ENCODE peak calls at places on chromosomes 5 and 9, in nine cellular contexts. One of them, this sample, is unnamed.

GRCh38 chr5:1184481-1184880 is 16.9 kb upstream of the SLC6A19 start:
- DNase-seq in hepatocyte: no peak
- DNase-seq in A549: no peak
- DNase-seq in Karpas-422: no peak
- DNase-seq in IMR-90: no peak
- DNase-seq in H9: no peak
- DNase-seq in endothelial cell of umbilical vein: no peak
- DNase-seq in GM12878: no peak
- DNase-seq in H1: no peak
- DNase-seq in this sample: no peak

GRCh38 chr5:128234928-128235641 is 151.5 kb downstream of the SLC12A2 start:
- DNase-seq in hepatocyte: no peak
- DNase-seq in A549: no peak
- DNase-seq in Karpas-422: no peak
- DNase-seq in IMR-90: no peak
- DNase-seq in H9: no peak
- DNase-seq in endothelial cell of umbilical vein: no peak
- DNase-seq in GM12878: no peak
- DNase-seq in H1: no peak
- DNase-seq in this sample: no peak

GRCh38 chr9:16278420-16278999 is 592.0 kb downstream of the BNC2 start:
- DNase-seq in hepatocyte: no peak
- DNase-seq in A549: no peak
- DNase-seq in Karpas-422: no peak
- DNase-seq in IMR-90: no peak
- DNase-seq in H9: peak; percentile 14
- DNase-seq in endothelial cell of umbilical vein: no peak
- DNase-seq in GM12878: no peak
- DNase-seq in H1: no peak
- DNase-seq in this sample: no peak

GRCh38 chr9:78745996-78746395 is 449.1 kb downstream of the PSAT1 start:
- DNase-seq in hepatocyte: no peak
- DNase-seq in A549: no peak
- DNase-seq in Karpas-422: no peak
- DNase-seq in IMR-90: peak; percentile 51
- DNase-seq in H9: no peak
- DNase-seq in endothelial cell of umbilical vein: no peak
- DNase-seq in GM12878: no peak
- DNase-seq in H1: no peak
- DNase-seq in this sample: no peak

GRCh38 chr5:137487600-137487999 is 11.5 kb downstream of the SPOCK1 start:
- DNase-seq in hepatocyte: no peak
- DNase-seq in A549: no peak
- DNase-seq in Karpas-422: no peak
- DNase-seq in IMR-90: peak; percentile 60
- DNase-seq in H9: no peak
- DNase-seq in endothelial cell of umbilical vein: peak; percentile 87
- DNase-seq in GM12878: no peak
- DNase-seq in H1: no peak
- DNase-seq in this sample: no peak

GRCh38 chr9:83473488-83473971 is 64.7 kb downstream of the FRMD3 start:
- DNase-seq in hepatocyte: peak; percentile 33
- DNase-seq in A549: no peak
- DNase-seq in Karpas-422: no peak
- DNase-seq in IMR-90: no peak
- DNase-seq in H9: no peak
- DNase-seq in endothelial cell of umbilical vein: no peak
- DNase-seq in GM12878: peak; percentile 28
- DNase-seq in H1: no peak
- DNase-seq in this sample: no peak

GRCh38 chr5:14851067-14851422 is 20.5 kb downstream of the ANKH start:
- DNase-seq in hepatocyte: peak; percentile 48
- DNase-seq in A549: no peak
- DNase-seq in Karpas-422: no peak
- DNase-seq in IMR-90: no peak
- DNase-seq in H9: no peak
- DNase-seq in endothelial cell of umbilical vein: no peak
- DNase-seq in GM12878: no peak
- DNase-seq in H1: no peak
- DNase-seq in this sample: peak; percentile 44

GRCh38 chr5:120464627-120465280 is 654 bp downstream of the PRR16 start:
- DNase-seq in hepatocyte: peak; percentile 52
- DNase-seq in A549: no peak
- DNase-seq in Karpas-422: no peak
- DNase-seq in IMR-90: peak; percentile 64
- DNase-seq in H9: peak; percentile 60
- DNase-seq in endothelial cell of umbilical vein: peak; percentile 25
- DNase-seq in GM12878: no peak
- DNase-seq in H1: no peak
- DNase-seq in this sample: peak; percentile 41

GRCh38 chr9:113992276-113992951 is 85.7 kb downstream of the AMBP start:
- DNase-seq in hepatocyte: no peak
- DNase-seq in A549: no peak
- DNase-seq in Karpas-422: no peak
- DNase-seq in IMR-90: no peak
- DNase-seq in H9: no peak
- DNase-seq in endothelial cell of umbilical vein: peak; percentile 33
- DNase-seq in GM12878: no peak
- DNase-seq in H1: no peak
- DNase-seq in this sample: no peak

GRCh38 chr5:112779531-112779930 is 41.8 kb downstream of the APC start:
- DNase-seq in hepatocyte: no peak
- DNase-seq in A549: no peak
- DNase-seq in Karpas-422: no peak
- DNase-seq in IMR-90: peak; percentile 84
- DNase-seq in H9: no peak
- DNase-seq in endothelial cell of umbilical vein: no peak
- DNase-seq in GM12878: no peak
- DNase-seq in H1: no peak
- DNase-seq in this sample: no peak

GRCh38 chr9:122978586-122978985 is 37.8 kb downstream of the RABGAP1 start:
- DNase-seq in hepatocyte: no peak
- DNase-seq in A549: no peak
- DNase-seq in Karpas-422: no peak
- DNase-seq in IMR-90: peak; percentile 2
- DNase-seq in H9: no peak
- DNase-seq in endothelial cell of umbilical vein: no peak
- DNase-seq in GM12878: no peak
- DNase-seq in H1: no peak
- DNase-seq in this sample: no peak

GRCh38 chr9:81613002-81613750 is 76.2 kb downstream of the TLE1 start:
- DNase-seq in hepatocyte: peak; percentile 75
- DNase-seq in A549: no peak
- DNase-seq in Karpas-422: no peak
- DNase-seq in IMR-90: peak; percentile 98
- DNase-seq in H9: no peak
- DNase-seq in endothelial cell of umbilical vein: peak; percentile 90
- DNase-seq in GM12878: no peak
- DNase-seq in H1: no peak
- DNase-seq in this sample: no peak

GRCh38 chr5:6317133-6317532 is 61.2 kb downstream of the MED10 start:
- DNase-seq in hepatocyte: no peak
- DNase-seq in A549: no peak
- DNase-seq in Karpas-422: no peak
- DNase-seq in IMR-90: no peak
- DNase-seq in H9: no peak
- DNase-seq in endothelial cell of umbilical vein: no peak
- DNase-seq in GM12878: no peak
- DNase-seq in H1: no peak
- DNase-seq in this sample: no peak

GRCh38 chr5:151622367-151623097 is 31.4 kb upstream of the FAT2 start:
- DNase-seq in hepatocyte: no peak
- DNase-seq in A549: no peak
- DNase-seq in Karpas-422: no peak
- DNase-seq in IMR-90: no peak
- DNase-seq in H9: no peak
- DNase-seq in endothelial cell of umbilical vein: no peak
- DNase-seq in GM12878: no peak
- DNase-seq in H1: no peak
- DNase-seq in this sample: no peak

GRCh38 chr5:180830253-180831138 is 27.9 kb upstream of the MGAT1 start:
- DNase-seq in hepatocyte: peak; percentile 68
- DNase-seq in A549: peak; percentile 56
- DNase-seq in Karpas-422: peak; percentile 82
- DNase-seq in IMR-90: peak; percentile 39
- DNase-seq in H9: peak; percentile 67
- DNase-seq in endothelial cell of umbilical vein: no peak
- DNase-seq in GM12878: no peak
- DNase-seq in H1: no peak
- DNase-seq in this sample: no peak

GRCh38 chr9:97357056-97357455 is 49.6 kb downstream of the CCDC180 start:
- DNase-seq in hepatocyte: no peak
- DNase-seq in A549: no peak
- DNase-seq in Karpas-422: no peak
- DNase-seq in IMR-90: no peak
- DNase-seq in H9: no peak
- DNase-seq in endothelial cell of umbilical vein: no peak
- DNase-seq in GM12878: no peak
- DNase-seq in H1: no peak
- DNase-seq in this sample: no peak

GRCh38 chr9:4704129-4704528 is 24.8 kb downstream of the CDC37L1 start:
- DNase-seq in hepatocyte: no peak
- DNase-seq in A549: no peak
- DNase-seq in Karpas-422: no peak
- DNase-seq in IMR-90: peak; percentile 13
- DNase-seq in H9: no peak
- DNase-seq in endothelial cell of umbilical vein: no peak
- DNase-seq in GM12878: no peak
- DNase-seq in H1: no peak
- DNase-seq in this sample: no peak

DNA sequence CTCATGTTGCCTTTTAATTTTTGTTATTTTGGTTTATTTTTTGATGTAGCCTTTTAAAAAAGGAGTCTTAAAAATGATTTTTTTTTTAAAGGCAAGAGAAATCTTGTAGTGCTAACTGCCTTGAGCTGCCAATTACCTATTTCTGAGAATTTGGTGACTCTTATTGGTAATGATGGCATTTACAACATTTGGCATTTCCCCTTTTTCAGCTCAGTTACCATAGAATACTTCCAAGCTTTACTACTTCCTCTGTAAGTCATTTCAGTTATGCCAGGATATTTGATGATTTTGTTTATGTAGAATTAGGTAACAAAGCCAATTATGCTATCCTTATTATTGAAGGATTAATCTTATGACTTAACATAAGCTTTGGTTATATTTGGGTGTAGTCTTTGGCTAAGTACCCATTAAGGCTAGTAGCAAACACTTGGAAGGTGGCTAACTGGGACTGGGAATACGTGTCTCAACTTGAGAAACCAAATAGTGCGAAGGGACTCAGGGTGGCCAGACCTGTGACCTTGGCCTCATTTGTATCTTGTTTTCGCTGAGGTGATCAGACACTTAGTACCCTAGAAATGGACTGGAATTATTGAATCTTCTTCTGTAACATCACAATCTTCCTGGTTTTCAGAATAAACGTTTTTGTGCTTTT is 27.7 kb downstream of the CDC37L1 start:
- DNase-seq in hepatocyte: no peak
- DNase-seq in A549: no peak
- DNase-seq in Karpas-422: no peak
- DNase-seq in IMR-90: no peak
- DNase-seq in H9: no peak
- DNase-seq in endothelial cell of umbilical vein: no peak
- DNase-seq in GM12878: no peak
- DNase-seq in H1: no peak
- DNase-seq in this sample: no peak
- H3K4me2 ChIP-seq in hepatocyte: no peak overlapping the region
- H3K4me2 ChIP-seq in A549: no peak overlapping the region
- H3K4me2 ChIP-seq in Karpas-422: no peak overlapping the region
- H3K4me2 ChIP-seq in IMR-90: no peak overlapping the region
- H3K4me2 ChIP-seq in H9: no peak overlapping the region
- H3K4me2 ChIP-seq in endothelial cell of umbilical vein: no peak overlapping the region
- H3K4me2 ChIP-seq in GM12878: no peak overlapping the region
- H3K4me2 ChIP-seq in H1: no peak overlapping the region
- H3K4me2 ChIP-seq in this sample: no peak overlapping the region

GRCh38 chr5:74085186-74085585 is 459.2 kb downstream of the ARHGEF28 start:
- DNase-seq in hepatocyte: peak; percentile 25
- DNase-seq in A549: no peak
- DNase-seq in Karpas-422: no peak
- DNase-seq in IMR-90: no peak
- DNase-seq in H9: no peak
- DNase-seq in endothelial cell of umbilical vein: peak; percentile 15
- DNase-seq in GM12878: no peak
- DNase-seq in H1: no peak
- DNase-seq in this sample: no peak
- H3K4me2 ChIP-seq in hepatocyte: no peak overlapping the region
- H3K4me2 ChIP-seq in A549: no peak overlapping the region
- H3K4me2 ChIP-seq in Karpas-422: no peak overlapping the region
- H3K4me2 ChIP-seq in IMR-90: no peak overlapping the region
- H3K4me2 ChIP-seq in H9: no peak overlapping the region
- H3K4me2 ChIP-seq in endothelial cell of umbilical vein: no peak overlapping the region
- H3K4me2 ChIP-seq in GM12878: no peak overlapping the region
- H3K4me2 ChIP-seq in H1: no peak overlapping the region
- H3K4me2 ChIP-seq in this sample: no peak overlapping the region

GRCh38 chr9:72897069-72897649 is 55.7 kb downstream of the ALDH1A1 start:
- DNase-seq in hepatocyte: no peak
- DNase-seq in A549: no peak
- DNase-seq in Karpas-422: no peak
- DNase-seq in IMR-90: no peak
- DNase-seq in H9: no peak
- DNase-seq in endothelial cell of umbilical vein: no peak
- DNase-seq in GM12878: no peak
- DNase-seq in H1: no peak
- DNase-seq in this sample: no peak

GRCh38 chr9:72895122-72895521 is 57.7 kb downstream of the ALDH1A1 start:
- DNase-seq in hepatocyte: no peak
- DNase-seq in A549: no peak
- DNase-seq in Karpas-422: no peak
- DNase-seq in IMR-90: no peak
- DNase-seq in H9: no peak
- DNase-seq in endothelial cell of umbilical vein: no peak
- DNase-seq in GM12878: no peak
- DNase-seq in H1: no peak
- DNase-seq in this sample: no peak

GRCh38 chr9:72893437-72893836 is 59.4 kb downstream of the ALDH1A1 start:
- DNase-seq in hepatocyte: no peak
- DNase-seq in A549: no peak
- DNase-seq in Karpas-422: no peak
- DNase-seq in IMR-90: no peak
- DNase-seq in H9: no peak
- DNase-seq in endothelial cell of umbilical vein: no peak
- DNase-seq in GM12878: no peak
- DNase-seq in H1: no peak
- DNase-seq in this sample: no peak

GRCh38 chr9:72896439-72896838 is 56.4 kb downstream of the ALDH1A1 start:
- DNase-seq in hepatocyte: no peak
- DNase-seq in A549: no peak
- DNase-seq in Karpas-422: no peak
- DNase-seq in IMR-90: no peak
- DNase-seq in H9: no peak
- DNase-seq in endothelial cell of umbilical vein: no peak
- DNase-seq in GM12878: no peak
- DNase-seq in H1: no peak
- DNase-seq in this sample: no peak

GRCh38 chr9:72894342-72894741 is 58.5 kb downstream of the ALDH1A1 start:
- DNase-seq in hepatocyte: no peak
- DNase-seq in A549: no peak
- DNase-seq in Karpas-422: no peak
- DNase-seq in IMR-90: peak; percentile 4
- DNase-seq in H9: no peak
- DNase-seq in endothelial cell of umbilical vein: no peak
- DNase-seq in GM12878: no peak
- DNase-seq in H1: no peak
- DNase-seq in this sample: peak; percentile 82
- H3K4me2 ChIP-seq in hepatocyte: no peak overlapping the region
- H3K4me2 ChIP-seq in A549: no peak overlapping the region
- H3K4me2 ChIP-seq in Karpas-422: no peak overlapping the region
- H3K4me2 ChIP-seq in IMR-90: no peak overlapping the region
- H3K4me2 ChIP-seq in H9: no peak overlapping the region
- H3K4me2 ChIP-seq in endothelial cell of umbilical vein: no peak overlapping the region
- H3K4me2 ChIP-seq in GM12878: no peak overlapping the region
- H3K4me2 ChIP-seq in H1: no peak overlapping the region
- H3K4me2 ChIP-seq in this sample: peak overlapping the region; percentile 21

GRCh38 chr5:134568761-134569725 is 43.6 kb downstream of the JADE2 start:
- DNase-seq in hepatocyte: no peak
- DNase-seq in A549: no peak
- DNase-seq in Karpas-422: no peak
- DNase-seq in IMR-90: peak; percentile 24
- DNase-seq in H9: no peak
- DNase-seq in endothelial cell of umbilical vein: peak; percentile 83
- DNase-seq in GM12878: no peak
- DNase-seq in H1: no peak
- DNase-seq in this sample: peak; percentile 47
- H3K4me2 ChIP-seq in hepatocyte: no peak overlapping the region
- H3K4me2 ChIP-seq in A549: peak overlapping the region; percentile 54
- H3K4me2 ChIP-seq in Karpas-422: no peak overlapping the region
- H3K4me2 ChIP-seq in IMR-90: no peak overlapping the region
- H3K4me2 ChIP-seq in H9: no peak overlapping the region
- H3K4me2 ChIP-seq in endothelial cell of umbilical vein: peak overlapping the region; percentile 69
- H3K4me2 ChIP-seq in GM12878: no peak overlapping the region
- H3K4me2 ChIP-seq in H1: no peak overlapping the region
- H3K4me2 ChIP-seq in this sample: peak overlapping the region; percentile 1

This sample was measured in neural progenitor cell.